ENCODE peak calls at places on chromosome 5, in four cellular contexts. F is HT-29, X is K562, B is GM03348. R is an unnamed sample.

GRCh38 chr5:176371621-176372539 is 6.6 kb downstream of the ARL10 start:
- DNase-seq in F (peak; percentile 75), B (no peak), X (peak; percentile 43), R (peak; percentile 90)

GRCh38 chr5:135489466-135490244 is 37.5 kb upstream of the TIFAB start:
- DNase-seq in X (no peak), B (peak; percentile 48), F (no peak), R (peak; percentile 80)

GRCh38 chr5:137220523-137220927 is 278.6 kb downstream of the SPOCK1 start:
- DNase-seq in X (peak; percentile 65), F (peak; percentile 76), B (peak; percentile 70), R (peak; percentile 76)

GRCh38 chr5:175223336-175223735 is 220.6 kb downstream of the DRD1 start:
- DNase-seq in B (no peak), X (no peak), F (no peak), R (no peak)

GRCh38 chr5:138504799-138505198 is 38.2 kb downstream of the ETF1 start:
- DNase-seq in X (no peak), B (peak; percentile 26), F (no peak), R (no peak)

GRCh38 chr5:113089653-113090335 is 113.2 kb downstream of the DCP2 start:
- DNase-seq in F (no peak), B (no peak), X (no peak), R (no peak)

GRCh38 chr5:79236364-79236969 is 536 bp downstream of the JMY start:
- DNase-seq in F (peak; percentile 46), X (peak; percentile 44), B (peak; percentile 66), R (no peak)

GRCh38 chr5:102807878-102808502 is 52.9 kb downstream of the PAM start:
- DNase-seq in X (no peak), F (peak; percentile 23), B (no peak), R (no peak)

GRCh38 chr5:56910123-56910951 is 941 bp downstream of the SETD9 start:
- DNase-seq in X (peak; percentile 21), B (peak; percentile 52), F (peak; percentile 77), R (peak; percentile 61)

GRCh38 chr5:143860211-143860610 is 48.2 kb downstream of the HMHB1 start:
- DNase-seq in F (peak; percentile 3), X (no peak), B (no peak), R (peak; percentile 25)

GRCh38 chr5:141560141-141560540 is 58.7 kb downstream of the DIAPH1 start:
- DNase-seq in F (peak; percentile 45), B (no peak), X (no peak), R (no peak)

GRCh38 chr5:137155621-137156020 is 343.5 kb downstream of the SPOCK1 start:
- DNase-seq in X (no peak), F (no peak), B (no peak), R (no peak)

GRCh38 chr5:61254969-61255555 is 77.0 kb upstream of the ZSWIM6 start:
- DNase-seq in F (peak; percentile 62), X (no peak), B (no peak), R (no peak)

GRCh38 chr5:71954329-71954728 is 152.9 kb upstream of the MAP1B start:
- DNase-seq in F (no peak), X (no peak), B (no peak), R (no peak)

GRCh38 chr5:27708579-27708978 is 670.2 kb upstream of the CDH9 start:
- DNase-seq in F (no peak), X (no peak), B (no peak), R (no peak)

GRCh38 chr5:17399931-17400330 is 98.1 kb upstream of the TAF11L2 start:
- DNase-seq in B (no peak), X (no peak), F (no peak), R (no peak)

GRCh38 chr5:161230222-161230621 is 316.3 kb downstream of the GABRB2 start:
- DNase-seq in F (peak; percentile 17), X (no peak), B (no peak), R (no peak)

GRCh38 chr5:96649251-96649937 is 12.8 kb upstream of the CAST start:
- DNase-seq in B (no peak), F (no peak), X (no peak), R (peak; percentile 19)

R was measured in HepG2.